ENCODE peak calls at places on chromosome 14, in seven cellular contexts. Y is A549, R is cardiac muscle cell, H is fibroblast of lung, Q is neuronal stem cell, P is ovary, E is Karpas-422. A is an unnamed sample. For H3K4me1, the result is how much of the 10 kb centered on the place peaks cover.

GRCh38 chr14:24401810-24402702 is 3.3 kb downstream of the NYNRIN start:
- DNase-seq in Y (no peak), R (no peak), H (no peak), Q (no peak), P (no peak), E (no peak), A (no peak)

GRCh38 chr14:33188880-33189279 is 250.2 kb downstream of the NPAS3 start:
- DNase-seq in Y (no peak), R (no peak), H (no peak), Q (no peak), P (no peak), E (no peak), A (no peak)

GRCh38 chr14:56812364-56813103 is 2.3 kb upstream of the OTX2 start:
- DNase-seq in Y (no peak), R (no peak), H (no peak), Q (no peak), P (no peak), E (no peak), A (no peak)

GRCh38 chr14:52328286-52328685 is 14.2 kb downstream of the PTGER2 start:
- DNase-seq in Y (peak), R (peak), H (peak), Q (no peak), P (no peak), E (no peak), A (no peak)

GRCh38 chr14:25411933-25412757 is 362.2 kb upstream of the STXBP6 start:
- DNase-seq in Y (no peak), R (peak), H (peak), Q (peak), P (no peak), E (peak), A (peak)

GRCh38 chr14:20278414-20278813 is 27.3 kb downstream of the TTC5 start:
- DNase-seq in Y (no peak), R (peak), H (peak), Q (no peak), P (peak), E (no peak), A (no peak)

GRCh38 chr14:70416717-70417349 is at the start of gene SYNJ2BP:
- DNase-seq in Y (peak), R (peak), H (peak), Q (peak), P (peak), E (peak), A (peak)

GRCh38 chr14:67622675-67623074 is 3.0 kb downstream of the ARG2 start:
- DNase-seq in Y (no peak), R (peak), H (peak), Q (peak), P (no peak), E (no peak), A (no peak)

GRCh38 chr14:91253795-91254323 is 9.4 kb upstream of the GPR68 start:
- DNase-seq in Y (no peak), R (no peak), H (no peak), Q (no peak), P (peak), E (no peak), A (no peak)

GRCh38 chr14:86665975-86666374 is 1136.0 kb downstream of the FLRT2 start:
- DNase-seq in Y (no peak), R (no peak), H (no peak), Q (no peak), P (no peak), E (no peak), A (no peak)

GRCh38 chr14:28719130-28719529 is 47.5 kb upstream of the FOXG1 start:
- DNase-seq in Y (no peak), R (no peak), H (no peak), Q (no peak), P (no peak), E (no peak), A (no peak)

GRCh38 chr14:26187996-26188605 is 409.7 kb downstream of the NOVA1 start:
- DNase-seq in Y (no peak), R (peak), H (peak), Q (no peak), P (no peak), E (no peak), A (no peak)

GRCh38 chr14:101867854-101868253 is 96.5 kb upstream of the DYNC1H1 start:
- DNase-seq in Y (no peak), R (no peak), H (no peak), Q (no peak), P (no peak), E (no peak), A (no peak)

GRCh38 chr14:39050389-39050788 is 52.6 kb downstream of the SEC23A start:
- DNase-seq in Y (no peak), R (peak), H (peak), Q (no peak), P (no peak), E (no peak), A (no peak)

GRCh38 chr14:33477752-33478151 is 473.1 kb downstream of the EGLN3 start:
- DNase-seq in Y (no peak), R (no peak), H (no peak), Q (peak), P (no peak), E (no peak), A (no peak)

GRCh38 chr14:32137883-32138282 is 60.8 kb downstream of the ARHGAP5 start:
- DNase-seq in Y (no peak), R (no peak), H (no peak), Q (no peak), P (no peak), E (no peak), A (no peak)

GRCh38 chr14:64943556-64943955 is 1.0 kb upstream of the GPX2 start:
- DNase-seq in Y (no peak), R (no peak), H (no peak), Q (no peak), P (no peak), E (no peak), A (no peak)

GRCh38 chr14:90495357-90496276 is 98.8 kb downstream of the CALM1 start:
- DNase-seq in Y (peak), R (peak), H (peak), Q (peak), P (peak), E (peak), A (peak)

GRCh38 chr14:91415794-91416743 is 1.6 kb downstream of the CCDC88C start:
- DNase-seq in Y (no peak), R (no peak), H (no peak), Q (no peak), P (no peak), E (peak), A (no peak)

GRCh38 chr14:34174973-34175372 is 224.1 kb upstream of the EGLN3 start:
- DNase-seq in Y (no peak), R (no peak), H (no peak), Q (no peak), P (no peak), E (no peak), A (no peak)

GRCh38 chr14:75826599-75826998 is 155.2 kb downstream of the TGFB3 start:
- DNase-seq in Y (no peak), R (no peak), H (peak), Q (no peak), P (no peak), E (no peak), A (no peak)

GRCh38 chr14:50001146-50001998 is 108.5 kb downstream of the ARF6 start:
- DNase-seq in Y (peak), R (peak), H (no peak), Q (no peak), P (no peak), E (peak), A (no peak)

GRCh38 chr14:91146661-91147060 is 32.8 kb downstream of the DGLUCY start:
- DNase-seq in Y (no peak), R (no peak), H (no peak), Q (no peak), P (no peak), E (no peak), A (no peak)

GRCh38 chr14:101239065-101239464 is 322.2 kb upstream of the DIO3 start:
- DNase-seq in Y (no peak), R (no peak), H (no peak), Q (no peak), P (no peak), E (no peak), A (no peak)

GRCh38 chr14:23929131-23929530 is 24.4 kb upstream of the DHRS4 start:
- DNase-seq in Y (no peak), R (no peak), H (no peak), Q (no peak), P (no peak), E (no peak), A (no peak)

DNA sequence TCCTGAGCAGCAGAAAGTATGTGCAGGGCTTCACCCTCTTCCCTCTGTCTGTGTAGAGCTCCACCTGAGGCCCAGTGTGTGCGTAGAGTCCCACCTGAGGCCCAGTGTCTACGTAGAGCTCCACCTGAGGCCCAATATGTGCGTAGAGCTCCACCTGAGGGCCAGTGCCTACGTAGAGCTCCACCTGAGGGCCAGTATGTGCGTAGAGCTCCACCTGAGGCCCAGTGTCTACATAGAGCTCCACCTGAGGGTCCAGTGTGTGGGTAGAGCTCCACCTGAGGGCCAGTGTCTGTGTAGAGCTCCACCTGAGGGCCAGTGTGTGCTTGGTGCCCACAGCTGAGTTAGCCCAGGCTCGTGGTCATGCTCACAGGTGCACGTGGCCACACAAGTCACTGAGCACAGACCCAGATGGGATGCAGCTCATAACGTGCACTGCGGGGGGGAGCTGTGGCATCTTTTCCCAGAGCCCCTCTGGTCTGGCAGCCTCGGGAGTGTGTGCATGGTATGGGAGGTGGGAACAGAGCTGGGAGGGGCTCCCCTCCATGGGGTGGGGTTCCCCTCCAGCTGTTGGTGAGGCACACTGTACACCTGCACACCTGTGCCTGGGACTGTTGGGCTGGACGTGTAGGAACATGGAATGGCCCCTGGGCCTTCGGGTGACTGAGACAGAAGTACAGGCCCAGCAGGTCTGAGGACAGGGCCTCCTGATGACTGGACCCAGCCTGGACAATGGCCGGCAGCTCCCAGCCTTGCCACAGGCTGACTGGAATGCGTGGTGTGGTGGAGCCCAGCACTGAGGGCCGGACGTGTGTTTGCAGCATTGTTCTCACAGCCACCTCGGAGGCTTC is 20.1 kb downstream of the PACS2 start:
- DNase-seq in Y (no peak), R (no peak), H (no peak), Q (no peak), P (no peak), E (no peak), A (no peak)
- H3K4me1 ChIP-seq in Y (under half), R (under half), H (under half), Q (under half), P (under half), E (under half), A (under half)

GRCh38 chr14:99266181-99267178 is 5.5 kb downstream of the BCL11B start:
- DNase-seq in Y (peak), R (peak), H (peak), Q (no peak), P (peak), E (peak), A (no peak)

GRCh38 chr14:99265571-99265970 is 6.4 kb downstream of the BCL11B start:
- DNase-seq in Y (no peak), R (no peak), H (no peak), Q (no peak), P (no peak), E (no peak), A (no peak)

GRCh38 chr14:99270491-99271287 is 1.3 kb downstream of the BCL11B start:
- DNase-seq in Y (no peak), R (no peak), H (no peak), Q (no peak), P (no peak), E (no peak), A (no peak)

GRCh38 chr14:99268776-99269510 is 3.1 kb downstream of the BCL11B start:
- DNase-seq in Y (no peak), R (no peak), H (no peak), Q (no peak), P (no peak), E (no peak), A (no peak)

GRCh38 chr14:99267871-99268775 is 3.9 kb downstream of the BCL11B start:
- DNase-seq in Y (no peak), R (no peak), H (no peak), Q (no peak), P (no peak), E (no peak), A (no peak)
- H3K27ac ChIP-seq in Y (no peak), R (no peak), H (no peak), Q (no peak), P (no peak), E (no peak), A (no peak)

GRCh38 chr14:55019968-55020554 is 6.8 kb downstream of the WDHD1 start:
- DNase-seq in Y (no peak), R (peak), H (no peak), Q (no peak), P (no peak), E (no peak), A (no peak)
- H3K4me1 ChIP-seq in Y (under half), R (under half), H (under half), Q (under half), P (under half), E (under half), A (under half)

DNA sequence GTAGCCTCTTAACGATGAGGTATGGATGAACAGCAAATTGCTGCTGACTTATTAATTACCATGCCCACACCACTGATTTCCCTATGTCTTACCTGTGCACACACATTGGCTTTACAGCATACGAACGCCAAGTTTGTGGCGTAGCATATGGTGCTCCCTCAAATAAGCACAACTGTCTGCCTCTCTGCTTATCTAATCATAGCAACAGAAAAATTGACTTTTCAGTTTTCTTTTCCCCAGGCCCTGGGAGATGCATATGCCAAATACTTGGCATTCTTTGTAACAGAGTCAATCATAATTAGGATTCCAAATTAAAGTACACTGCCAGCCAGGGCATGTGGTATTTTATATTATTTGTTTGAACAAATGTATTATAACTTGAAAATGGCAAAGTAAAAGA is 625.5 kb downstream of the DIO2 start:
- DNase-seq in Y (no peak), R (peak), H (peak), Q (no peak), P (no peak), E (no peak), A (no peak)
- H3K27ac ChIP-seq in Y (peak), R (no peak), H (peak), Q (no peak), P (no peak), E (no peak), A (no peak)

GRCh38 chr14:68686212-68686478 is 106.7 kb downstream of the ZFP36L1 start:
- DNase-seq in Y (no peak), R (no peak), H (no peak), Q (no peak), P (no peak), E (no peak), A (no peak)
- H3K4me1 ChIP-seq in Y (half or more), R (under half), H (under half), Q (under half), P (under half), E (half or more), A (under half)

GRCh38 chr14:103855734-103856095 is 8.3 kb upstream of the PPP1R13B start:
- DNase-seq in Y (no peak), R (no peak), H (no peak), Q (no peak), P (no peak), E (no peak), A (no peak)
- H3K27ac ChIP-seq in Y (no peak), R (peak), H (no peak), Q (no peak), P (no peak), E (no peak), A (no peak)